ENCODE peak calls at places on chromosomes 11 and 22, in seven cellular contexts. U is HS-5; X is CD8-positive, alpha-beta T cell; V is cerebellar cortex; C is adipocyte; B is NCI-H510A; O is epithelial cell of esophagus. W is an unnamed sample.

GRCh38 chr11:107953506-107953905 is 25.3 kb downstream of the RAB39A start:
- DNase-seq in C (no peak), B (no peak), X (no peak), U (no peak), O (no peak), V (no peak), W (no peak)

GRCh38 chr11:75241036-75241905 is 697 bp downstream of the TPBGL start:
- DNase-seq in B (peak), U (peak), C (peak), X (peak), V (peak), O (peak), W (peak)

GRCh38 chr11:69326622-69327219 is 32.8 kb downstream of the MYEOV start:
- DNase-seq in B (no peak), C (no peak), X (no peak), O (no peak), U (no peak), V (no peak), W (no peak)

GRCh38 chr22:28229566-28230483 is 310.8 kb upstream of the PITPNB start:
- DNase-seq in O (no peak), C (peak), X (no peak), B (no peak), V (no peak), U (peak), W (no peak)

GRCh38 chr22:25682071-25682470 is 59.9 kb upstream of the MYO18B start:
- DNase-seq in V (no peak), B (no peak), C (no peak), U (no peak), X (no peak), O (no peak), W (no peak)

GRCh38 chr11:60872952-60873524 is 5.7 kb downstream of the ZP1 start:
- DNase-seq in V (peak), C (peak), U (peak), B (no peak), X (peak), O (no peak), W (no peak)

GRCh38 chr11:67366546-67366945 is 6.9 kb downstream of the CLCF1 start:
- DNase-seq in O (no peak), B (no peak), V (no peak), X (no peak), C (no peak), U (no peak), W (no peak)

GRCh38 chr11:20342347-20343279 is 20.9 kb upstream of the HTATIP2 start:
- DNase-seq in C (no peak), B (no peak), X (no peak), U (no peak), O (no peak), V (no peak), W (no peak)

GRCh38 chr11:133795088-133795487 is 50.2 kb downstream of the SPATA19 start:
- DNase-seq in U (no peak), V (no peak), C (no peak), B (no peak), O (no peak), X (no peak), W (no peak)